ENCODE peak calls at places on chromosomes 5 and 9, in six cellular contexts. E is erythroblast, F is RWPE1, X is AG10803, S is AG08396, R is left colon. M is an unnamed sample.

GRCh38 chr5:176180781-176181180 is 57.4 kb upstream of the SIMC1 start:
- DNase-seq in E (no peak), F (no peak), X (no peak), S (no peak), R (no peak), M (no peak)

GRCh38 chr9:22211588-22212360 is 202.7 kb upstream of the CDKN2B start:
- DNase-seq in E (no peak), F (peak; percentile 86), X (peak; percentile 94), S (peak; percentile 73), R (no peak), M (peak; percentile 98)

GRCh38 chr5:175788155-175788787 is 83.1 kb upstream of the CPLX2 start:
- DNase-seq in E (no peak), F (no peak), X (no peak), S (no peak), R (no peak), M (no peak)

GRCh38 chr5:158812381-158812780 is 287.3 kb downstream of the EBF1 start:
- DNase-seq in E (no peak), F (no peak), X (no peak), S (no peak), R (no peak), M (no peak)

GRCh38 chr5:127602481-127602880 is 46.4 kb upstream of the CTXN3 start:
- DNase-seq in E (no peak), F (no peak), X (no peak), S (no peak), R (no peak), M (no peak)

GRCh38 chr9:20618361-20618799 is 3.9 kb downstream of the MLLT3 start:
- DNase-seq in E (peak; percentile 32), F (peak; percentile 54), X (peak; percentile 57), S (no peak), R (peak; percentile 63), M (peak; percentile 80)

GRCh38 chr5:175823731-175824525 is 47.5 kb upstream of the CPLX2 start:
- DNase-seq in E (no peak), F (no peak), X (no peak), S (no peak), R (no peak), M (no peak)

GRCh38 chr9:84711398-84711777 is 41.9 kb downstream of the NTRK2 start:
- DNase-seq in E (no peak), F (peak; percentile 7), X (no peak), S (no peak), R (no peak), M (no peak)

GRCh38 chr9:98280574-98280973 is 25.1 kb upstream of the TBC1D2 start:
- DNase-seq in E (no peak), F (no peak), X (no peak), S (no peak), R (no peak), M (no peak)

GRCh38 chr5:143168171-143168681 is 235.3 kb downstream of the NR3C1 start:
- DNase-seq in E (no peak), F (no peak), X (peak; percentile 95), S (no peak), R (no peak), M (no peak)

GRCh38 chr9:109427886-109428285 is 70.2 kb downstream of the PTPN3 start:
- DNase-seq in E (no peak), F (no peak), X (no peak), S (no peak), R (no peak), M (no peak)

GRCh38 chr9:124658165-124659017 is 112.7 kb downstream of the NR6A1 start:
- DNase-seq in E (peak; percentile 76), F (peak; percentile 99), X (peak; percentile 98), S (peak; percentile 82), R (peak; percentile 82), M (peak; percentile 96)

GRCh38 chr9:111945216-111945615 is 48.6 kb downstream of the UGCG start:
- DNase-seq in E (no peak), F (no peak), X (peak; percentile 89), S (peak; percentile 55), R (no peak), M (no peak)

GRCh38 chr9:132673355-132673754 is 3.1 kb downstream of the GTF3C4 start:
- DNase-seq in E (peak; percentile 49), F (peak; percentile 74), X (peak; percentile 52), S (peak; percentile 45), R (no peak), M (peak; percentile 49)

GRCh38 chr9:95575796-95576195 is 59.0 kb upstream of the PTCH1 start:
- DNase-seq in E (no peak), F (no peak), X (no peak), S (no peak), R (no peak), M (no peak)

GRCh38 chr5:131229623-131230022 is 34.2 kb upstream of the CDC42SE2 start:
- DNase-seq in E (no peak), F (no peak), X (no peak), S (no peak), R (no peak), M (no peak)

GRCh38 chr5:101687630-101688029 is 608.5 kb downstream of the SLCO4C1 start:
- DNase-seq in E (no peak), F (no peak), X (no peak), S (no peak), R (no peak), M (peak; percentile 20)

GRCh38 chr5:1220831-1221230 is 4.3 kb upstream of the SLC6A18 start:
- DNase-seq in E (no peak), F (no peak), X (no peak), S (no peak), R (no peak), M (no peak)

GRCh38 chr5:150172563-150172962 is 6.0 kb downstream of the CDX1 start:
- DNase-seq in E (no peak), F (no peak), X (no peak), S (no peak), R (no peak), M (no peak)

GRCh38 chr5:126433708-126434107 is 10.5 kb downstream of the GRAMD2B start:
- DNase-seq in E (no peak), F (no peak), X (peak; percentile 89), S (no peak), R (no peak), M (no peak)

GRCh38 chr5:76999451-76999850 is 30.8 kb upstream of the AGGF1 start:
- DNase-seq in E (no peak), F (peak; percentile 68), X (peak; percentile 67), S (peak; percentile 35), R (no peak), M (no peak)

GRCh38 chr5:79560774-79561524 is 47.0 kb upstream of the HOMER1 start:
- DNase-seq in E (peak; percentile 7), F (peak; percentile 31), X (peak; percentile 63), S (peak; percentile 21), R (no peak), M (peak; percentile 58)

GRCh38 chr9:123361086-123361730 is 5.2 kb downstream of the CRB2 start:
- DNase-seq in E (no peak), F (no peak), X (no peak), S (no peak), R (no peak), M (no peak)

GRCh38 chr5:35884125-35884788 is 27.6 kb downstream of the IL7R start:
- DNase-seq in E (no peak), F (peak; percentile 82), X (peak; percentile 96), S (peak; percentile 62), R (no peak), M (peak; percentile 76)

GRCh38 chr5:96624631-96625030 is 37.5 kb upstream of the CAST start:
- DNase-seq in E (no peak), F (no peak), X (no peak), S (no peak), R (no peak), M (no peak)

GRCh38 chr9:33950371-33950770 is 98.3 kb downstream of the UBAP2 start:
- DNase-seq in E (no peak), F (no peak), X (no peak), S (no peak), R (no peak), M (no peak)

GRCh38 chr5:44935871-44936270 is 127.1 kb downstream of the MRPS30 start:
- DNase-seq in E (no peak), F (no peak), X (no peak), S (no peak), R (no peak), M (no peak)

GRCh38 chr9:127860260-127860659 is 5.8 kb upstream of the ENG start:
- DNase-seq in E (no peak), F (no peak), X (no peak), S (no peak), R (no peak), M (no peak)

GRCh38 chr5:150122158-150122510 is 33.5 kb downstream of the PDGFRB start:
- DNase-seq in E (peak; percentile 84), F (peak; percentile 59), X (no peak), S (peak; percentile 40), R (peak; percentile 80), M (no peak)

GRCh38 chr5:10172242-10172641 is 77.4 kb downstream of the ATPSCKMT start:
- DNase-seq in E (no peak), F (no peak), X (no peak), S (no peak), R (no peak), M (no peak)

GRCh38 chr9:1580215-1580614 is 434.9 kb upstream of the SMARCA2 start:
- DNase-seq in E (no peak), F (no peak), X (no peak), S (no peak), R (no peak), M (no peak)

GRCh38 chr9:9612270-9612669 is 1000.5 kb downstream of the PTPRD start:
- DNase-seq in E (no peak), F (no peak), X (no peak), S (no peak), R (peak; percentile 24), M (no peak)

GRCh38 chr5:143051244-143052058 is 281.3 kb downstream of the ARHGAP26 start:
- DNase-seq in E (no peak), F (peak; percentile 63), X (peak; percentile 92), S (peak; percentile 65), R (no peak), M (no peak)